ENCODE peak calls at places on chromosomes 3 and 15, in four cellular contexts. U is IMR-90, G is A549, P is esophagus squamous epithelium. B is an unnamed sample.

GRCh38 chr15:65521355-65521754 is 3.9 kb upstream of the DPP8 start:
- DNase-seq in U (no peak), G (no peak), P (no peak), B (no peak)

GRCh38 chr15:52158084-52158765 is 33.0 kb downstream of the GNB5 start:
- DNase-seq in U (no peak), G (no peak), P (no peak), B (no peak)

GRCh38 chr3:191260431-191261303 is 61.6 kb downstream of the OSTN start:
- DNase-seq in U (no peak), G (no peak), P (no peak), B (no peak)

GRCh38 chr15:83114305-83114704 is 6.9 kb downstream of the TM6SF1 start:
- DNase-seq in U (no peak), G (no peak), P (no peak), B (no peak)

GRCh38 chr3:107065094-107065861 is 312.0 kb upstream of the CCDC54 start:
- DNase-seq in U (no peak), G (no peak), P (no peak), B (no peak)

GRCh38 chr15:58643996-58644395 is 105.5 kb downstream of the ADAM10 start:
- DNase-seq in U (no peak), G (no peak), P (no peak), B (no peak)

GRCh38 chr3:170007031-170007663 is 30.6 kb upstream of the GPR160 start:
- DNase-seq in U (peak), G (no peak), P (no peak), B (peak)

GRCh38 chr3:8629151-8630021 is 15.2 kb downstream of the SSUH2 start:
- DNase-seq in U (peak), G (peak), P (no peak), B (peak)

GRCh38 chr15:68789041-68789920 is 31.4 kb downstream of the ANP32A start:
- DNase-seq in U (no peak), G (no peak), P (no peak), B (no peak)

GRCh38 chr15:50633653-50634052 is 52.9 kb downstream of the TRPM7 start:
- DNase-seq in U (peak), G (no peak), P (no peak), B (no peak)

GRCh38 chr3:9129366-9129765 is 120.1 kb downstream of the SRGAP3 start:
- DNase-seq in U (no peak), G (no peak), P (no peak), B (no peak)

GRCh38 chr3:11626084-11626463 is 17.6 kb downstream of the VGLL4 start:
- DNase-seq in U (no peak), G (no peak), P (no peak), B (no peak)

GRCh38 chr3:9791127-9791526 is 1.1 kb downstream of the TADA3 start:
- DNase-seq in U (no peak), G (no peak), P (no peak), B (no peak)

GRCh38 chr3:144866504-144866903 is 894.9 kb downstream of the DIPK2A start:
- DNase-seq in U (no peak), G (no peak), P (no peak), B (no peak)

GRCh38 chr15:29934251-29934650 is 112.0 kb upstream of the TJP1 start:
- DNase-seq in U (peak), G (peak), P (no peak), B (no peak)

GRCh38 chr3:72350761-72351505 is 497.3 kb downstream of the SHQ1 start:
- DNase-seq in U (no peak), G (no peak), P (no peak), B (no peak)

GRCh38 chr3:42226470-42227425 is 39.2 kb downstream of the CCK start:
- DNase-seq in U (no peak), G (no peak), P (no peak), B (no peak)

GRCh38 chr15:44319385-44319784 is 30.9 kb downstream of the GOLM2 start:
- DNase-seq in U (no peak), G (peak), P (no peak), B (no peak)

GRCh38 chr3:17431004-17431403 is 311.4 kb downstream of the TBC1D5 start:
- DNase-seq in U (peak), G (peak), P (no peak), B (no peak)

GRCh38 chr15:72358532-72359180 is 17.2 kb downstream of the HEXA start:
- DNase-seq in U (peak), G (no peak), P (peak), B (peak)
- H3K27ac ChIP-seq in U (no peak), G (no peak), P (peak), B (no peak)

DNA sequence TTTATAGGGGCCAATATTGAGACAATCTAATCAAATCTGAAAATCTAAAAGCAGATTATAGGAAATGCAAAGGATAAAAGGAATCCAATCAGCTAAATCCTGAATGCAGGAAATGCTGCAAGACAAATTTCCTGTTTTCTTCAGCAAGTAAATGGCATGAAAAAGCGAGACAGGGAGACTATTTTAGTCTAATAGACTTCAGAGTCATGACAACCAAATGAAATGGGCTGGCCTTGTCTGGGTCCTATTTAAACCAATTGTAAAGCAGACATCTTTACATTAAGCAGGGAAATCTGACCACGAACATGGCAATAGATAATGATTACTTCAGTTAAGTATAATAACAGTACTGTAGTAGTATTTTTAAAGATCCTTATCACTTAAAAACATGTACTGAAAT is 2.1 kb downstream of the DBR1 start:
- DNase-seq in U (no peak), G (no peak), P (no peak), B (no peak)
- TF ChIP-seq POLR2A in U (no peak), G (no peak), P (no peak), B (no peak)

GRCh38 chr3:141246958-141247301 is 15.3 kb downstream of the PXYLP1 start:
- DNase-seq in U (no peak), G (no peak), P (no peak), B (no peak)

GRCh38 chr3:141248064-141248463 is 16.4 kb downstream of the PXYLP1 start:
- DNase-seq in U (no peak), G (no peak), P (no peak), B (no peak)

GRCh38 chr3:141249041-141249440 is 17.4 kb downstream of the PXYLP1 start:
- DNase-seq in U (no peak), G (no peak), P (no peak), B (no peak)

GRCh38 chr3:141243295-141243707 is 11.7 kb downstream of the PXYLP1 start:
- DNase-seq in U (peak), G (no peak), P (no peak), B (peak)

DNA sequence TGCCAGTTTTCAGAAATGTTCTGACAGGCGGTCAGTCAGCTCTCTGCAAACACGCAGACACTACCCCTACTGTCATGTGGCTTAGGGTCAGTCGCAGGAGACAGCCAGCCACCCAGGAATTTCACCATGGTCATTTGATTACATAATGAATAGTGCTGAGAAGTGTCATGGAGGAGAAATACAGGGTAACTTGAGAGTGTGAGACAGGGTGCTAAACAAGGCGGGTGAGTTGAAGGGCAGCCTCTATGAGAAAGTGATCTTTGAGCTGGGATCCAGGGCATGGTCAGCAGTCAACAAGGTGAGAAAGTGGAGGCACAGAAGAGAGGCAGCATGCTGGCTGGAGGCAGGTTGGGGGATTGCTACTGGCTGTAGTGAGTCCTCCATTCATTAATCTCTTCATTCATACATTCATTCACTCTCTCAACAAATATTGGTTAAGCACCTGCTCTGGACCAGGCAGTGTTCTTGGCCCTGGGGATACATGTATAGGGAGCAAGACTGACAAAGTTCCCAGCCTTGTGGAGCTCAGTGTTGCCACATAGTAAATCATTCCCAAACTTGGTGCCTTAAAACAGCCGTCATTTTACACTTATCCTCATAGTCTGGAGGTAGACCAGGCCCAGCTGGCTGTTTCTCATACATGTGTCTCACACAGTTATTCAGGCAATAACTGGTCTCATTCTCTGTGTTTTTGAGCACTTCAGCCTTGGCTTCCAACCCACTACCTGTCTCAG is 14.8 kb downstream of the PXYLP1 start:
- DNase-seq in U (no peak), G (no peak), P (no peak), B (no peak)
- H3K27ac ChIP-seq in U (no peak), G (no peak), P (no peak), B (no peak)

DNA sequence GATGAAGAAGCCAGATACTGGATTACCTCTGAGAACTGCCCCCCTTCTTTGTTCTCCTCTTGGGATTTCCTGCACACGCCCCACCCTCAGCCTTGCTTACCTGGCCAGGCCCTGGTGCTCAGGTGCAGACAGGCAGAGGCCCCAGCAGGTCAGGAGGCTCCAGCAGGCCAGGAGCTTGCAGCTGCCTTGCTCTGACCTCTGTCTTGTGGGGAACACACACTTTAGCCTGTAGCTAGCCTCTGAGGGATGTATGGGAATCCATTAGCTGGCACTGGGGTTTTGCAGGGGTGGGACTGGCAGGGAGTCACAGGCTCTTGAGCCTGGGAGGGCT is 2.7 kb downstream of the SMAD6 start:
- DNase-seq in U (no peak), G (no peak), P (no peak), B (no peak)
- TF ChIP-seq POLR2A in U (no peak), G (no peak), P (no peak), B (no peak)

GRCh38 chr3:73504255-73504654 is 120.5 kb downstream of the PDZRN3 start:
- DNase-seq in U (no peak), G (no peak), P (no peak), B (no peak)
- H3K27ac ChIP-seq in U (peak), G (no peak), P (no peak), B (no peak)

GRCh38 chr3:157132936-157133335 is 27.0 kb downstream of the CCNL1 start:
- DNase-seq in U (no peak), G (no peak), P (no peak), B (no peak)
- TF ChIP-seq POLR2A in U (no peak), G (no peak), P (no peak), B (no peak)

GRCh38 chr3:13513913-13514517 is 33.9 kb downstream of the HDAC11 start:
- DNase-seq in U (no peak), G (no peak), P (no peak), B (no peak)
- H3K27ac ChIP-seq in U (no peak), G (no peak), P (peak), B (no peak)

DNA sequence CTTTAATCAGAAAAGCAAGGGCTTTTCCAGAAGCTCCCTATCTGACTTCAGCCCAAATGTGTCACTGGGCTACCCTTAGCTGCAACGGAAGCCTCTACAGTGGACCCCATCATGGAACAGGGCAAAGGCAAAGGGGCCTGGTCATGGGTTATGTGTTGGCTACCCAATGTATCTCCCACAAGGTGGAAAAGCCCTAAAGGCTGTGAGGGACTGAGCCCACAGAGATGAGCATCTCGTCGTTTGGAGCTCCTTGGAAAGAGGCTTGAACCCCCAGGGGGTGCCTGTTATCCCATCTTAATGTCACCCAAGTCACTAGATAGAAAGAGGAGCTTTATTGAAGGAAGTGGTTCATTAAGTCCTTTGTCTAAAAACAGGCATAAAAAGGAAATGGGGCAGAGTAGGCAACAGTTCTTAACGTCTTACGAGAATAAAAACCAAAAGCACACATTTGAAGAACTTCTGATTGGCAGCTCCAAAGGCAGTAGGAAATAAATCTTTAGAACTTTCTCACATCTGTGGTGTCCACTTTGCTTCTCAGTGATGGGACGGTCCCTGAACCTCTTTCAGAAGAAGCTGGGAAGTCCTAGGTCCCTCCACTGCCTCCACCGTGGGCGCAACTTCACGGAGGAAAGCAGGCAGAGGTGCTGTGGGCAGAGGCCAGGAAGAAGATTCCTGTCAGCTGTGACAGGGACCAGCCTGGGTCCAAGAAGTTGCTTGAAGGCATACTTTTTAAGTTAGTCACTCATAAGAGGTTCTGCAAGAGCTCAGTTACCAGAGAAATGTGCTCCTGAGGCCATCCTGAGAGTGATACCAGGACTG is 93.7 kb downstream of the MYLK start:
- DNase-seq in U (peak), G (no peak), P (no peak), B (no peak)
- TF ChIP-seq POLR2A in U (no peak), G (no peak), P (no peak), B (no peak)

DNA sequence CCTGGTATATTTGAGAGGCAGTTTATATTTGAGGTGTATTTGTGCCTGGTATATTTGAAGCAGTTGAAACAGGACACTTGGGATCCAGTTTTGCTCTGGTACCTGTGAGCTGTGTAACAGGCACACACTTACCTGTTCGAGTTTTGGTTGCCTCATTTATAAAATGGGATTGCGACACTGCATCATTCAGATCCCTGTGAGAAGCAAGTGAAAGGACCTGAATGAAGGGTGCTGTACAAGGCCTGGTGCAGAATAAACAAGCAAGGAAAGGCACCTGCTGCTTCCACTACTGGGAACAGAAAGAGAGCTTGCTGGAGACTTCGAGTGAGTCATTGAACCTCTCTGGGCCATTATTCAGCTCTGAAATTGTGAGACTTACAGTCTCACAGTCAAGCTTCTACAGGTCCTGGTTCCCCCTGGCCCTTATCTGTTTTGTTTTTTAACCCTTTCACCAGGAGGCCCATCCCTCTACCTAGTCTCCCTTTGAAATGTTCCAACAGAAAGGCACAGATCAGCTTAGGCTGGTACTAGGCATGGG is 11.5 kb downstream of the FETUB start:
- DNase-seq in U (no peak), G (no peak), P (no peak), B (no peak)
- H3K27ac ChIP-seq in U (no peak), G (no peak), P (no peak), B (no peak)